ENCODE peak calls at places on chromosome 19, in ten cellular contexts. G is stimulated activated CD4-positive, alpha-beta T cell treated with anti-CD3 and anti-CD28 coated beads, TNF-alpha, amount 100 ng/mL, for 48 hours; D is stimulated activated naive CD4-positive, alpha-beta T cell; O is SK-MEL-5; V is A172; A is DMS79 treated with DMSO at 0.1 percent for 48 hours; L is T follicular helper cell; Y is HEK293T; U is nucleus accumbens; H is heart left ventricle. X is an unnamed sample.
A peak's percentile ranks its signal among the peaks of the same experiment; 100 is the strongest.

GRCh38 chr19:1284293-1284978 is 1.2 kb upstream of the EFNA2 start:
- DNase-seq in D (no peak), A (no peak), Y (no peak), L (no peak), V (no peak), G (no peak), H (no peak), U (no peak), O (no peak), X (peak; percentile 17)

GRCh38 chr19:1560281-1560882 is 7.7 kb downstream of the MEX3D start:
- DNase-seq in O (no peak), L (no peak), G (no peak), V (no peak), Y (no peak), H (no peak), A (no peak), D (no peak), U (no peak), X (no peak)

GRCh38 chr19:57099199-57099661 is 20.6 kb upstream of the USP29 start:
- DNase-seq in O (peak; percentile 41), D (peak; percentile 0), U (peak; percentile 43), H (peak; percentile 66), A (no peak), Y (peak; percentile 63), G (peak; percentile 47), L (peak; percentile 10), V (peak; percentile 15), X (peak; percentile 46)

GRCh38 chr19:3804429-3804828 is 18.2 kb upstream of the MATK start:
- DNase-seq in D (no peak), U (no peak), Y (no peak), H (no peak), L (no peak), O (no peak), V (no peak), G (no peak), A (no peak), X (no peak)

GRCh38 chr19:55304279-55304978 is 20.6 kb downstream of the BRSK1 start:
- DNase-seq in A (no peak), V (peak; percentile 59), Y (peak; percentile 71), H (no peak), O (peak; percentile 64), U (no peak), L (no peak), G (no peak), D (no peak), X (peak; percentile 54)

GRCh38 chr19:8611890-8612806 is 1.6 kb upstream of the ADAMTS10 start:
- DNase-seq in D (no peak), O (no peak), Y (no peak), G (no peak), L (no peak), H (peak; percentile 89), A (no peak), V (peak; percentile 88), U (no peak), X (peak; percentile 88)

GRCh38 chr19:9836021-9836420 is 903 bp downstream of the PIN1 start:
- DNase-seq in L (no peak), O (no peak), U (no peak), G (no peak), Y (peak; percentile 11), D (no peak), A (no peak), V (peak; percentile 27), H (no peak), X (peak; percentile 53)

GRCh38 chr19:30326076-30326710 is 46.0 kb upstream of the ZNF536 start:
- DNase-seq in A (no peak), Y (no peak), L (no peak), V (no peak), H (peak; percentile 75), U (no peak), O (no peak), G (no peak), D (no peak), X (no peak)

GRCh38 chr19:40365613-40366401 is 17.3 kb downstream of the PLD3 start:
- DNase-seq in Y (peak; percentile 79), H (peak; percentile 68), L (no peak), A (no peak), D (peak; percentile 8), U (peak; percentile 51), V (peak; percentile 61), G (peak; percentile 51), O (peak; percentile 27), X (no peak)

GRCh38 chr19:13463296-13463695 is 43.0 kb downstream of the CACNA1A start:
- DNase-seq in Y (peak; percentile 38), L (no peak), D (no peak), O (no peak), H (no peak), A (no peak), U (no peak), G (peak; percentile 1), V (peak; percentile 13), X (peak; percentile 22)

GRCh38 chr19:2385053-2385721 is 25.1 kb downstream of the TMPRSS9 start:
- DNase-seq in U (peak; percentile 12), V (peak; percentile 97), O (no peak), Y (peak; percentile 93), D (peak; percentile 6), A (peak; percentile 13), G (no peak), H (no peak), L (peak; percentile 3), X (peak; percentile 94)

GRCh38 chr19:5023128-5023571 is 54.2 kb downstream of the KDM4B start:
- DNase-seq in U (no peak), D (no peak), O (no peak), L (no peak), G (no peak), Y (no peak), H (no peak), V (no peak), A (no peak), X (no peak)

GRCh38 chr19:11286312-11286974 is 9.5 kb upstream of the TSPAN16 start:
- DNase-seq in H (peak; percentile 72), A (no peak), O (no peak), D (no peak), Y (no peak), U (no peak), V (no peak), L (no peak), G (no peak), X (no peak)

GRCh38 chr19:53485046-53486004 is 17.8 kb downstream of the ZNF813 start:
- DNase-seq in V (no peak), D (no peak), L (no peak), Y (no peak), A (no peak), H (no peak), U (no peak), G (no peak), O (no peak), X (no peak)

GRCh38 chr19:56167064-56167578 is 8.7 kb upstream of the GALP start:
- DNase-seq in L (no peak), G (no peak), V (peak; percentile 34), U (no peak), H (no peak), A (no peak), D (no peak), Y (no peak), O (no peak), X (peak; percentile 34)

GRCh38 chr19:7590256-7590655 is 5.4 kb upstream of the CAMSAP3 start:
- DNase-seq in O (no peak), H (no peak), G (no peak), L (no peak), D (no peak), U (no peak), V (no peak), A (no peak), Y (no peak), X (no peak)

GRCh38 chr19:46812898-46813569 is 24.6 kb upstream of the SLC1A5 start:
- DNase-seq in V (no peak), L (no peak), D (no peak), G (no peak), H (peak; percentile 44), O (no peak), Y (no peak), U (no peak), A (peak; percentile 36), X (no peak)

GRCh38 chr19:42280761-42281174 is 11.7 kb downstream of the CIC start:
- DNase-seq in L (peak; percentile 23), O (no peak), G (no peak), A (peak; percentile 62), H (peak; percentile 80), D (no peak), U (peak; percentile 77), Y (no peak), V (peak; percentile 72), X (peak; percentile 55)

GRCh38 chr19:958967-959685 is 25.0 kb upstream of the WDR18 start:
- DNase-seq in Y (no peak), H (no peak), D (no peak), A (no peak), V (peak; percentile 71), O (no peak), G (peak; percentile 57), U (peak; percentile 11), L (no peak), X (peak; percentile 40)

GRCh38 chr19:44260343-44260681 is 626 bp downstream of the ZNF233 start:
- DNase-seq in L (no peak), U (peak; percentile 2), Y (no peak), V (no peak), A (no peak), O (no peak), D (no peak), H (no peak), G (no peak), X (no peak)

GRCh38 chr19:13036366-13036976 is 41.2 kb downstream of the NFIX start:
- DNase-seq in U (no peak), D (no peak), V (peak; percentile 98), H (peak; percentile 75), Y (peak; percentile 43), A (peak; percentile 94), G (no peak), L (no peak), O (no peak), X (peak; percentile 97)

GRCh38 chr19:10836478-10837325 is 690 bp upstream of the TMED1 start:
- DNase-seq in Y (peak; percentile 76), L (peak; percentile 61), O (peak; percentile 91), G (peak; percentile 74), D (peak; percentile 76), H (peak; percentile 93), V (no peak), A (peak; percentile 98), U (peak; percentile 95), X (no peak)

GRCh38 chr19:56109216-56109615 is 11.9 kb downstream of the ZNF787 start:
- DNase-seq in H (peak; percentile 23), Y (no peak), D (no peak), U (peak; percentile 34), G (no peak), O (no peak), L (no peak), V (no peak), A (no peak), X (no peak)

GRCh38 chr19:48344892-48345291 is 18.8 kb downstream of the TMEM143 start:
- DNase-seq in G (no peak), U (no peak), L (no peak), H (no peak), O (peak; percentile 35), D (no peak), A (no peak), Y (peak; percentile 50), V (no peak), X (no peak)

GRCh38 chr19:45175663-45176345 is 2.2 kb downstream of the TRAPPC6A start:
- DNase-seq in O (no peak), H (no peak), A (peak; percentile 16), D (no peak), V (no peak), Y (no peak), L (no peak), G (no peak), U (no peak), X (no peak)

GRCh38 chr19:36573020-36573947 is at the start of gene ZNF529:
- DNase-seq in Y (peak; percentile 83), A (peak; percentile 89), U (peak; percentile 74), L (peak; percentile 81), V (peak; percentile 88), O (peak; percentile 89), G (peak; percentile 74), H (peak; percentile 91), D (peak; percentile 80), X (peak; percentile 91)

GRCh38 chr19:40632311-40633036 is 31.3 kb downstream of the LTBP4 start:
- DNase-seq in O (peak; percentile 26), L (no peak), U (no peak), A (no peak), V (no peak), D (no peak), Y (no peak), G (no peak), H (no peak), X (no peak)

GRCh38 chr19:1407662-1408299 is 395 bp downstream of the DAZAP1 start:
- DNase-seq in V (no peak), A (no peak), Y (no peak), D (peak; percentile 30), O (no peak), H (no peak), U (no peak), G (no peak), L (peak; percentile 25), X (peak; percentile 26)

X was measured in M059J.